ENCODE peak calls at places on chromosome 19, in four cellular contexts. L is GM12878, C is K562, T is H1. H is an unnamed sample.

GRCh38 chr19:57068921-57069697 is 50.7 kb upstream of the USP29 start:
- DNase-seq in T (peak), L (no peak), C (peak), H (peak)

GRCh38 chr19:27773318-27774094 is 1439.4 kb downstream of the UQCRFS1 start:
- DNase-seq in T (no peak), L (no peak), C (no peak), H (no peak)

GRCh38 chr19:3179739-3180293 is 1.2 kb downstream of the S1PR4 start:
- DNase-seq in C (no peak), L (no peak), T (no peak), H (no peak)

GRCh38 chr19:8569066-8569761 is 8.0 kb downstream of the MYO1F start:
- DNase-seq in L (peak), T (no peak), C (peak), H (no peak)

GRCh38 chr19:32966750-32967149 is 5.0 kb downstream of the CEP89 start:
- DNase-seq in T (no peak), C (no peak), L (no peak), H (no peak)

GRCh38 chr19:49752701-49753100 is 10.4 kb downstream of the TSKS start:
- DNase-seq in L (no peak), C (no peak), T (no peak), H (no peak)

GRCh38 chr19:7598180-7598579 is 2.5 kb downstream of the CAMSAP3 start:
- DNase-seq in C (no peak), L (no peak), T (no peak), H (no peak)

GRCh38 chr19:1654178-1654792 is 1.9 kb upstream of the TCF3 start:
- DNase-seq in T (no peak), C (peak), L (no peak), H (no peak)

GRCh38 chr19:56637976-56638555 is 4.9 kb upstream of the SMIM17 start:
- DNase-seq in T (peak), C (peak), L (no peak), H (peak)

GRCh38 chr19:19595171-19595701 is 23.3 kb downstream of the PBX4 start:
- DNase-seq in L (no peak), C (no peak), T (no peak), H (no peak)

GRCh38 chr19:48975947-48976847 is 11.1 kb downstream of the FTL start:
- DNase-seq in L (no peak), T (peak), C (peak), H (no peak)

GRCh38 chr19:46713781-46714522 is 3.0 kb downstream of the PRKD2 start:
- DNase-seq in L (no peak), T (peak), C (peak), H (peak)

GRCh38 chr19:17677002-17677401 is 11.2 kb downstream of the UNC13A start:
- DNase-seq in T (no peak), C (peak), L (no peak), H (peak)

GRCh38 chr19:30881986-30882385 is 467.2 kb downstream of the TSHZ3 start:
- DNase-seq in L (no peak), C (no peak), T (no peak), H (no peak)

GRCh38 chr19:46878613-46879375 is 18.0 kb downstream of the ARHGAP35 start:
- DNase-seq in T (no peak), L (no peak), C (no peak), H (no peak)

GRCh38 chr19:56348289-56348877 is 33.7 kb upstream of the ZSCAN5A start:
- DNase-seq in T (peak), L (no peak), C (no peak), H (no peak)

GRCh38 chr19:55341191-55342043 is 1.7 kb downstream of the KMT5C start:
- DNase-seq in L (no peak), C (peak), T (peak), H (peak)

GRCh38 chr19:46984077-46985010 is 35.3 kb upstream of the NPAS1 start:
- DNase-seq in L (no peak), T (no peak), C (no peak), H (peak)

GRCh38 chr19:50906217-50906616 is 5.0 kb downstream of the KLK4 start:
- DNase-seq in C (peak), L (no peak), T (peak), H (peak)

GRCh38 chr19:7393459-7393858 is 44.7 kb downstream of the ARHGEF18 start:
- DNase-seq in L (no peak), C (no peak), T (no peak), H (no peak)

GRCh38 chr19:2618611-2619010 is 83.9 kb downstream of the GNG7 start:
- DNase-seq in T (no peak), L (no peak), C (no peak), H (no peak)

GRCh38 chr19:1612114-1613086 is 7.1 kb upstream of the UQCR11 start:
- DNase-seq in T (no peak), L (no peak), C (no peak), H (no peak)

GRCh38 chr19:30341646-30342201 is 30.5 kb upstream of the ZNF536 start:
- DNase-seq in L (no peak), C (no peak), T (no peak), H (no peak)

GRCh38 chr19:1064661-1065605 is 2.0 kb upstream of the ARHGAP45 start:
- DNase-seq in C (no peak), L (no peak), T (peak), H (no peak)

GRCh38 chr19:2123682-2124387 is 27.1 kb downstream of the IZUMO4 start:
- DNase-seq in C (peak), T (peak), L (no peak), H (no peak)

GRCh38 chr19:35715981-35716734 is 1.6 kb upstream of the KMT2B start:
- DNase-seq in L (no peak), T (peak), C (peak), H (peak)

GRCh38 chr19:33402421-33403220 is 29.1 kb downstream of the CEBPG start:
- DNase-seq in T (no peak), L (no peak), C (no peak), H (no peak)

GRCh38 chr19:30854207-30854606 is 482.0 kb downstream of the ZNF536 start:
- DNase-seq in C (no peak), T (peak), L (no peak), H (no peak)

GRCh38 chr19:49120868-49121267 is 1.5 kb downstream of the PPFIA3 start:
- DNase-seq in T (no peak), C (no peak), L (no peak), H (no peak)

GRCh38 chr19:2627855-2628254 is 74.6 kb downstream of the GNG7 start:
- DNase-seq in L (no peak), C (no peak), T (no peak), H (no peak)

GRCh38 chr19:42442833-42443232 is at the start of gene CXCL17:
- DNase-seq in L (no peak), C (no peak), T (no peak), H (no peak)

GRCh38 chr19:42436006-42436405 is 6.7 kb downstream of the CXCL17 start:
- DNase-seq in L (no peak), T (no peak), C (no peak), H (peak)

GRCh38 chr19:42441047-42441440 is 1.7 kb downstream of the CXCL17 start:
- DNase-seq in L (no peak), C (no peak), T (no peak), H (peak)

GRCh38 chr19:42443944-42444398 is 1.2 kb upstream of the CXCL17 start:
- DNase-seq in C (no peak), L (no peak), T (no peak), H (peak)

DNA sequence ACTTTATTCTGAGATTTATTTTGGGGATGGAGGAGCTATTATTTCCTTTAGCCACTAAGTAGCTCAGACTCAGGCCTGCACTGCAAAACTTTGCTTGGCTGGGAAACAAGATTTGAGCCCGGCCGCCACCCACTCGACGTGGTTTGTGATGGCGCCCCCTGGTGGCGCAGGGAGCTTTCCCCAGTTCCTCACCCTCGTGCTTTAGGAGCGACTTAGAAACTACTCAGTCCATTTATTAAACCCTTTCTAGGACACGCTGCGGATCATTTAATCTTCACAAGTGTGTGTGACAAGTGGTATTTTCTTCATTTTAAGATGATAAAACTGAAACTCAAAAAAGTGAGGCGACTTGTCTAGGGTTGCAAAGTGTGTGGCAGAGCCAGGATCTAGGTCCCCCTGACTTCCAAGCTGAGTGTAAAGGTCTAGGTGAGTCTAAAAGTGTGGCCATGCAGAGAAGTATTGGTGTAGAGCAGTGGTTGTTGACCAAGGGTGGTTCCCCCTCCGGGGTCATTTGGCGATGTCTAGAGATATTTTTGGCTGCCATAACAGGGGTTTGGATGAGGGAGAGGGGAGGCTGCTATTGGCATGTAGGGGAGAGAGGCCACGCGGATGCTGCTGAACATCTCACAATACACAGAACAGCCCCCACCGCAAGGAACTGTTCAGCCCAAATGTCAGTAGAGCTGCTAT is 2.2 kb downstream of the CXCL17 start:
- DNase-seq in L (no peak), T (peak), C (peak), H (peak)
- TF ChIP-seq GABPA in L (no peak), T (no peak), C (no peak), H (no peak)

GRCh38 chr19:42079886-42080763 is 4.2 kb downstream of the ZNF574 start:
- DNase-seq in T (no peak), C (no peak), L (no peak), H (no peak)

GRCh38 chr19:42078058-42078457 is 2.1 kb downstream of the ZNF574 start:
- DNase-seq in L (no peak), T (no peak), C (no peak), H (no peak)

GRCh38 chr19:42079276-42079669 is 3.3 kb downstream of the ZNF574 start:
- DNase-seq in T (no peak), L (no peak), C (no peak), H (no peak)

GRCh38 chr19:42080764-42081375 is 4.9 kb downstream of the ZNF574 start:
- DNase-seq in C (no peak), L (no peak), T (no peak), H (no peak)

DNA sequence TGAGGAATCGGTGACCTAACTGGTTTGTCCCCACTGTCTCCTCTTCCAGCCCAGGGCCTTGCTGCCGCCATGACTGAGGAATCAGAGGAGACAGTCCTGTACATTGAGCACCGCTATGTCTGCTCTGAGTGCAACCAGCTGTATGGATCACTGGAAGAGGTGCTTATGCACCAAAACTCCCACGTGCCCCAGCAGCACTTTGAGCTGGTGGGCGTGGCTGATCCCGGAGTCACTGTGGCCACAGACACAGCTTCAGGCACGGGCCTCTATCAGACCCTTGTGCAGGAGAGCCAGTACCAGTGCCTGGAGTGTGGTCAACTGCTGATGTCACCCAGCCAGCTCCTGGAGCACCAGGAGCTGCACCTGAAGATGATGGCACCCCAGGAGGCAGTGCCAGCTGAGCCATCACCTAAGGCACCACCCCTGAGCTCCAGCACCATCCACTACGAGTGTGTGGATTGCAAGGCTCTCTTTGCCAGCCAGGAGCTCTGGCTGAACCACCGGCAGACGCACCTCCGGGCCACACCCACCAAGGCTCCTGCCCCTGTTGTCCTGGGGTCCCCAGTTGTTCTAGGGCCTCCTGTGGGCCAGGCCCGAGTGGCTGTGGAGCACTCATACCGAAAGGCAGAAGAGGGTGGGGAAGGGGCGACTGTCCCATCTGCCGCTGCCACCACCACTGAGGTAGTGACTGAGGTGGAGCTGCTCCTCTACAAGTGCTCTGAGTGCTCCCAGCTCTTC is 2.7 kb downstream of the ZNF574 start:
- DNase-seq in C (peak), L (no peak), T (no peak), H (no peak)
- TF ChIP-seq SP1 in C (no peak), L (no peak), T (no peak), H (no peak)

DNA sequence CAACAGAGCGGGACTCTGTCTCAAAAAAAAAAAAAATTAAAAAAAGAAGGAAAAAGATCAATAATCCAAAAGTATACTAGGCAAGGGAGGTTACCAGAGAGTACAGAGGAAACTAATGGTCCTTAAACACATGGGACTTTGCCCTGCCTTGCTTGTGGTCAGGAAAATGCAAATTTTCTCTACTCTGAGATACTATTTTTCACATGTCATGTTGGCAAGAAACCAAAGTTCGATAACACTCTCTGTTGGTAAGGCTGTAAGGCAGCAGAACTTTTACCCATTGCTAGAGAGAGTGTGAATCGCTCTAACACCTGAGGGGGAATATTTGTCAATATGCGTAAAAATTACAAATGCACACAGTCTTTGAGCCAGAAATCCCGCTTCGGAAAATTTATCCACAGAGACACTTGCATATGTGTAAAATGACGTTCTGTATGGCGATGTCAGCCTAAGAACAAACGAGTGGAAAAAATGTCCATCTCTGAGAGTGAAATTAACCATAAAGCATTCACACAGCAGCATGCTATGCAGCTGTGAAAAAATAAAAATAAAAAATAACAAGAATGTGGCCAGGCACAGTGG is 9.4 kb upstream of the RFX1 start:
- DNase-seq in L (peak), C (no peak), T (no peak), H (peak)
- TF ChIP-seq GABPA in L (no peak), C (no peak), T (no peak), H (no peak)

DNA sequence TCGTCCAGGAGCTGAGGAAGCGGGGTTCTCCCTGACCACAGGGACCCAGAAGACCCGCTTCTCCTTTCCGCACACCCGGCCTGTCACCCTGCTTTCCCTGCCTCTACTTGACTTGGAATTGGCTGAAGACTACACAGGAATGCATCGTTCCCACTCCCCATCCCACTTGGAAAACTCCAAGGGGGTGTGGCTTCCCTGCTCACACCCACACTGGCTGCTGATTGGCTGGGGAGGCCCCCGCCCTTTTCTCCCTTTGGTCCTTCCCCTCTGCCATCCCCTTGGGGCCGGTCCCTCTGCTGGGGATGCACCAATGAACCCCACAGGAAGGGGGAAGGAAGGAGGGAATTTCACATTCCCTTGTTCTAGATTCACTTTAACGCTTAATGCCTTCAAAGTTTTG is 18.9 kb downstream of the VASP start:
- DNase-seq in L (no peak), C (peak), T (peak), H (peak)
- TF ChIP-seq SP1 in L (peak), C (peak), T (peak), H (peak)

GRCh38 chr19:39407394-39407643 is 672 bp downstream of the ZFP36 start:
- DNase-seq in L (no peak), T (no peak), C (no peak), H (no peak)

GRCh38 chr19:39407644-39408391 is 1.2 kb downstream of the ZFP36 start:
- DNase-seq in T (peak), L (no peak), C (no peak), H (no peak)

GRCh38 chr19:39405261-39405912 is 1.3 kb upstream of the ZFP36 start:
- DNase-seq in C (no peak), T (no peak), L (no peak), H (no peak)

GRCh38 chr19:39405930-39406655 is 554 bp upstream of the ZFP36 start:
- DNase-seq in C (no peak), L (no peak), T (peak), H (no peak)

GRCh38 chr19:39406656-39407393 is at the start of gene ZFP36:
- DNase-seq in T (peak), L (no peak), C (peak), H (peak)
- TF ChIP-seq GABPA in T (no peak), L (no peak), C (peak), H (peak)

GRCh38 chr19:5680083-5680436 is 256 bp downstream of the MICOS13 start:
- DNase-seq in L (no peak), T (no peak), C (no peak), H (no peak)
- TF ChIP-seq SP1 in L (no peak), T (no peak), C (no peak), H (no peak)

GRCh38 chr19:10828981-10829821 is 6.8 kb downstream of the TMED1 start:
- DNase-seq in L (no peak), C (peak), T (no peak), H (no peak)
- TF ChIP-seq GABPA in L (no peak), C (no peak), T (no peak), H (no peak)

H was measured in HepG2.